ENCODE peak calls at places on chromosome 22, in five cellular contexts. One of them, this sample, is unnamed.

GRCh38 chr22:21012446-21013407 is 2.2 kb upstream of the P2RX6 start:
- DNase-seq in H1: no peak
- DNase-seq in HepG2: no peak
- DNase-seq in A549: no peak
- DNase-seq in K562: no peak
- DNase-seq in this sample: no peak

GRCh38 chr22:36329217-36330078 is 58.3 kb downstream of the MYH9 start:
- DNase-seq in H1: peak; percentile 94
- DNase-seq in HepG2: peak; percentile 89
- DNase-seq in A549: peak; percentile 43
- DNase-seq in K562: peak; percentile 87
- DNase-seq in this sample: no peak

GRCh38 chr22:45865561-45866397 is 111.2 kb downstream of the WNT7B start:
- DNase-seq in H1: no peak
- DNase-seq in HepG2: no peak
- DNase-seq in A549: no peak
- DNase-seq in K562: no peak
- DNase-seq in this sample: no peak

GRCh38 chr22:29716814-29717213 is 3.0 kb upstream of the CABP7 start:
- DNase-seq in H1: no peak
- DNase-seq in HepG2: peak; percentile 84
- DNase-seq in A549: no peak
- DNase-seq in K562: peak; percentile 70
- DNase-seq in this sample: no peak

GRCh38 chr22:41976070-41976901 is 7.0 kb downstream of the SEPTIN3 start:
- DNase-seq in H1: no peak
- DNase-seq in HepG2: no peak
- DNase-seq in A549: no peak
- DNase-seq in K562: no peak
- DNase-seq in this sample: no peak

GRCh38 chr22:50190182-50190951 is 4.7 kb downstream of the TRABD start:
- DNase-seq in H1: peak; percentile 44
- DNase-seq in HepG2: no peak
- DNase-seq in A549: peak; percentile 68
- DNase-seq in K562: peak; percentile 86
- DNase-seq in this sample: peak; percentile 76

GRCh38 chr22:20186183-20186870 is 35.5 kb upstream of the CCDC188 start:
- DNase-seq in H1: peak; percentile 61
- DNase-seq in HepG2: peak; percentile 44
- DNase-seq in A549: no peak
- DNase-seq in K562: peak; percentile 74
- DNase-seq in this sample: no peak

GRCh38 chr22:25741692-25742626 is at the start of gene MYO18B:
- DNase-seq in H1: no peak
- DNase-seq in HepG2: no peak
- DNase-seq in A549: no peak
- DNase-seq in K562: peak; percentile 90
- DNase-seq in this sample: no peak

GRCh38 chr22:41713004-41713403 is 13.7 kb downstream of the MEI1 start:
- DNase-seq in H1: no peak
- DNase-seq in HepG2: peak; percentile 22
- DNase-seq in A549: no peak
- DNase-seq in K562: peak; percentile 11
- DNase-seq in this sample: no peak

GRCh38 chr22:26321469-26321913 is 107.6 kb upstream of the ASPHD2 start:
- DNase-seq in H1: no peak
- DNase-seq in HepG2: no peak
- DNase-seq in A549: no peak
- DNase-seq in K562: peak; percentile 27
- DNase-seq in this sample: no peak

DNA sequence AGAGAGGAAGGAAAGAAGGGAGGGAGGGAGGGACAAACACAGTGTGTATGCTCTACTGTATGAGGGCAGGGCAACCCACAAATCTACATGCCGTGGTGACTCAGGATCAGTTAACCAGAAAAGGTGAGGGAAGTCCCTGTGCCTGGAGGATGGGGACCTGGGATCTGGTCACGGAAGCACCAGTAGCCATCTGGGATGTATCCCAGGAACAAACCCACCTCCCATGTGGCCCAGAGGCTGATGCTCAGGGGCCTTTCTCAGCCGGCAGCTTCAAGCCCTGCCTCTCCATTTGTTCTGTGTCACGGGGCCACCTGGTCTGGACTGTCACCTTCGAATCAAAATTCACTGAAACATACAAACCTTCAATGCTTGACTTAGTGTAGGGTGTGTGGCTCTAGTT is 23.3 kb upstream of the RTL6 start:
- DNase-seq in H1: no peak
- DNase-seq in HepG2: no peak
- DNase-seq in A549: no peak
- DNase-seq in K562: no peak
- DNase-seq in this sample: no peak
- TF ChIP-seq KDM1A in H1: no peak
- TF ChIP-seq KDM1A in HepG2: no peak
- TF ChIP-seq KDM1A in A549: no peak
- TF ChIP-seq KDM1A in K562: no peak
- TF ChIP-seq KDM1A in this sample: no peak

GRCh38 chr22:47197735-47198500 is 435.5 kb downstream of the TBC1D22A start:
- DNase-seq in H1: no peak
- DNase-seq in HepG2: no peak
- DNase-seq in A549: no peak
- DNase-seq in K562: no peak
- DNase-seq in this sample: no peak

GRCh38 chr22:47196493-47196849 is 434.0 kb downstream of the TBC1D22A start:
- DNase-seq in H1: no peak
- DNase-seq in HepG2: no peak
- DNase-seq in A549: no peak
- DNase-seq in K562: no peak
- DNase-seq in this sample: no peak

GRCh38 chr22:47195676-47196492 is 433.4 kb downstream of the TBC1D22A start:
- DNase-seq in H1: no peak
- DNase-seq in HepG2: no peak
- DNase-seq in A549: no peak
- DNase-seq in K562: no peak
- DNase-seq in this sample: no peak

GRCh38 chr22:47198801-47199251 is 436.4 kb downstream of the TBC1D22A start:
- DNase-seq in H1: no peak
- DNase-seq in HepG2: no peak
- DNase-seq in A549: no peak
- DNase-seq in K562: no peak
- DNase-seq in this sample: no peak

GRCh38 chr22:47196881-47197701 is 434.6 kb downstream of the TBC1D22A start:
- DNase-seq in H1: no peak
- DNase-seq in HepG2: no peak
- DNase-seq in A549: no peak
- DNase-seq in K562: no peak
- DNase-seq in this sample: no peak
- TF ChIP-seq KDM1A in H1: no peak
- TF ChIP-seq KDM1A in HepG2: no peak
- TF ChIP-seq KDM1A in A549: no peak
- TF ChIP-seq KDM1A in K562: no peak
- TF ChIP-seq KDM1A in this sample: no peak

GRCh38 chr22:28594784-28595324 is 84.8 kb downstream of the TTC28 start:
- DNase-seq in H1: no peak
- DNase-seq in HepG2: peak; percentile 54
- DNase-seq in A549: peak; percentile 9
- DNase-seq in K562: peak; percentile 61
- DNase-seq in this sample: no peak
- TF ChIP-seq KDM1A in H1: no peak
- TF ChIP-seq KDM1A in HepG2: no peak
- TF ChIP-seq KDM1A in A549: no peak
- TF ChIP-seq KDM1A in K562: no peak
- TF ChIP-seq KDM1A in this sample: no peak

GRCh38 chr22:47011131-47011854 is 248.8 kb downstream of the TBC1D22A start:
- DNase-seq in H1: no peak
- DNase-seq in HepG2: no peak
- DNase-seq in A549: no peak
- DNase-seq in K562: no peak
- DNase-seq in this sample: no peak
- TF ChIP-seq KDM1A in H1: no peak
- TF ChIP-seq KDM1A in HepG2: no peak
- TF ChIP-seq KDM1A in A549: no peak
- TF ChIP-seq KDM1A in K562: no peak
- TF ChIP-seq KDM1A in this sample: no peak